ENCODE peak calls at places on chromosomes 1 and 21, in six cellular contexts. One of them, this sample, is unnamed.

GRCh38 chr1:22925111-22925510 is 47.6 kb downstream of the LACTBL1 start:
- DNase-seq in HCT116: no peak
- DNase-seq in NT2/D1: no peak
- DNase-seq in K562: no peak
- DNase-seq in H1: no peak
- DNase-seq in HepG2: no peak
- DNase-seq in this sample: no peak

GRCh38 chr1:101237229-101237837 is 514 bp downstream of the S1PR1 start:
- DNase-seq in HCT116: no peak
- DNase-seq in NT2/D1: no peak
- DNase-seq in K562: no peak
- DNase-seq in H1: no peak
- DNase-seq in HepG2: no peak
- DNase-seq in this sample: peak; percentile 45

GRCh38 chr1:7046314-7046713 is 261.1 kb downstream of the CAMTA1 start:
- DNase-seq in HCT116: no peak
- DNase-seq in NT2/D1: no peak
- DNase-seq in K562: no peak
- DNase-seq in H1: no peak
- DNase-seq in HepG2: no peak
- DNase-seq in this sample: no peak

GRCh38 chr1:205294175-205294913 is 27.2 kb downstream of the NUAK2 start:
- DNase-seq in HCT116: no peak
- DNase-seq in NT2/D1: peak; percentile 96
- DNase-seq in K562: peak; percentile 55
- DNase-seq in H1: peak; percentile 85
- DNase-seq in HepG2: peak; percentile 89
- DNase-seq in this sample: no peak

GRCh38 chr1:90045853-90046563 is 51.1 kb downstream of the ZNF326 start:
- DNase-seq in HCT116: peak; percentile 8
- DNase-seq in NT2/D1: peak; percentile 23
- DNase-seq in K562: peak; percentile 54
- DNase-seq in H1: no peak
- DNase-seq in HepG2: peak; percentile 11
- DNase-seq in this sample: no peak

GRCh38 chr1:60066001-60066400 is 7.6 kb downstream of the C1orf87 start:
- DNase-seq in HCT116: no peak
- DNase-seq in NT2/D1: no peak
- DNase-seq in K562: no peak
- DNase-seq in H1: no peak
- DNase-seq in HepG2: no peak
- DNase-seq in this sample: no peak

GRCh38 chr1:217014066-217014465 is 290.8 kb upstream of the ESRRG start:
- DNase-seq in HCT116: no peak
- DNase-seq in NT2/D1: no peak
- DNase-seq in K562: no peak
- DNase-seq in H1: no peak
- DNase-seq in HepG2: no peak
- DNase-seq in this sample: no peak

GRCh38 chr1:190809312-190809711 is 331.6 kb upstream of the BRINP3 start:
- DNase-seq in HCT116: no peak
- DNase-seq in NT2/D1: no peak
- DNase-seq in K562: no peak
- DNase-seq in H1: no peak
- DNase-seq in HepG2: no peak
- DNase-seq in this sample: no peak

GRCh38 chr1:198701766-198702539 is 63.1 kb downstream of the PTPRC start:
- DNase-seq in HCT116: no peak
- DNase-seq in NT2/D1: no peak
- DNase-seq in K562: no peak
- DNase-seq in H1: peak; percentile 15
- DNase-seq in HepG2: no peak
- DNase-seq in this sample: no peak

GRCh38 chr1:19758227-19758830 is 41.4 kb downstream of the TMCO4 start:
- DNase-seq in HCT116: peak; percentile 28
- DNase-seq in NT2/D1: no peak
- DNase-seq in K562: no peak
- DNase-seq in H1: no peak
- DNase-seq in HepG2: no peak
- DNase-seq in this sample: no peak

GRCh38 chr1:53467391-53467790 is 8.2 kb downstream of the DMRTB1 start:
- DNase-seq in HCT116: no peak
- DNase-seq in NT2/D1: no peak
- DNase-seq in K562: no peak
- DNase-seq in H1: no peak
- DNase-seq in HepG2: no peak
- DNase-seq in this sample: no peak

GRCh38 chr1:66386712-66387111 is 147.2 kb upstream of the SGIP1 start:
- DNase-seq in HCT116: no peak
- DNase-seq in NT2/D1: no peak
- DNase-seq in K562: no peak
- DNase-seq in H1: no peak
- DNase-seq in HepG2: no peak
- DNase-seq in this sample: no peak

GRCh38 chr1:26191739-26192138 is 1.3 kb downstream of the CATSPER4 start:
- DNase-seq in HCT116: no peak
- DNase-seq in NT2/D1: no peak
- DNase-seq in K562: no peak
- DNase-seq in H1: no peak
- DNase-seq in HepG2: no peak
- DNase-seq in this sample: no peak

GRCh38 chr21:16829532-16829931 is 683.3 kb upstream of the CXADR start:
- DNase-seq in HCT116: no peak
- DNase-seq in NT2/D1: peak; percentile 35
- DNase-seq in K562: no peak
- DNase-seq in H1: peak; percentile 9
- DNase-seq in HepG2: no peak
- DNase-seq in this sample: no peak

GRCh38 chr1:20185834-20186782 is at the start of the genes PLA2G2C and UBXN10:
- DNase-seq in HCT116: no peak
- DNase-seq in NT2/D1: no peak
- DNase-seq in K562: peak; percentile 96
- DNase-seq in H1: no peak
- DNase-seq in HepG2: peak; percentile 13
- DNase-seq in this sample: no peak

GRCh38 chr1:19420606-19421005 is 64.7 kb downstream of the CAPZB start:
- DNase-seq in HCT116: no peak
- DNase-seq in NT2/D1: no peak
- DNase-seq in K562: no peak
- DNase-seq in H1: no peak
- DNase-seq in HepG2: no peak
- DNase-seq in this sample: no peak

GRCh38 chr1:221149111-221149510 is 269.9 kb downstream of the HLX start:
- DNase-seq in HCT116: no peak
- DNase-seq in NT2/D1: no peak
- DNase-seq in K562: no peak
- DNase-seq in H1: no peak
- DNase-seq in HepG2: no peak
- DNase-seq in this sample: no peak

GRCh38 chr1:206723500-206724472 is 39.1 kb downstream of the MAPKAPK2 start:
- DNase-seq in HCT116: no peak
- DNase-seq in NT2/D1: no peak
- DNase-seq in K562: no peak
- DNase-seq in H1: no peak
- DNase-seq in HepG2: no peak
- DNase-seq in this sample: no peak

GRCh38 chr21:42540396-42540795 is 26.7 kb downstream of the SLC37A1 start:
- DNase-seq in HCT116: no peak
- DNase-seq in NT2/D1: no peak
- DNase-seq in K562: no peak
- DNase-seq in H1: no peak
- DNase-seq in HepG2: no peak
- DNase-seq in this sample: no peak

GRCh38 chr1:52629021-52629643 is 3.8 kb upstream of the SHISAL2A start:
- DNase-seq in HCT116: no peak
- DNase-seq in NT2/D1: no peak
- DNase-seq in K562: no peak
- DNase-seq in H1: no peak
- DNase-seq in HepG2: peak; percentile 41
- DNase-seq in this sample: no peak

GRCh38 chr1:169601096-169601881 is 15.0 kb upstream of the F5 start:
- DNase-seq in HCT116: no peak
- DNase-seq in NT2/D1: peak; percentile 27
- DNase-seq in K562: peak; percentile 23
- DNase-seq in H1: no peak
- DNase-seq in HepG2: peak; percentile 30
- DNase-seq in this sample: peak; percentile 52

GRCh38 chr1:185654952-185655314 is 79.3 kb upstream of the HMCN1 start:
- DNase-seq in HCT116: no peak
- DNase-seq in NT2/D1: no peak
- DNase-seq in K562: no peak
- DNase-seq in H1: no peak
- DNase-seq in HepG2: no peak
- DNase-seq in this sample: no peak

GRCh38 chr1:228101994-228102790 is 933 bp downstream of the C1orf35 start:
- DNase-seq in HCT116: no peak
- DNase-seq in NT2/D1: no peak
- DNase-seq in K562: peak; percentile 84
- DNase-seq in H1: no peak
- DNase-seq in HepG2: no peak
- DNase-seq in this sample: no peak

GRCh38 chr1:214551052-214551435 is 358 bp downstream of the PTPN14 start:
- DNase-seq in HCT116: no peak
- DNase-seq in NT2/D1: no peak
- DNase-seq in K562: no peak
- DNase-seq in H1: no peak
- DNase-seq in HepG2: no peak
- DNase-seq in this sample: no peak

GRCh38 chr1:151199860-151200581 is 1.7 kb downstream of the PIP5K1A start:
- DNase-seq in HCT116: no peak
- DNase-seq in NT2/D1: no peak
- DNase-seq in K562: peak; percentile 46
- DNase-seq in H1: no peak
- DNase-seq in HepG2: peak; percentile 31
- DNase-seq in this sample: no peak

GRCh38 chr1:2990376-2991115 is 30.7 kb upstream of the ACTRT2 start:
- DNase-seq in HCT116: no peak
- DNase-seq in NT2/D1: no peak
- DNase-seq in K562: no peak
- DNase-seq in H1: no peak
- DNase-seq in HepG2: no peak
- DNase-seq in this sample: no peak

GRCh38 chr1:174219606-174220370 is 60.5 kb downstream of the RABGAP1L start:
- DNase-seq in HCT116: no peak
- DNase-seq in NT2/D1: no peak
- DNase-seq in K562: no peak
- DNase-seq in H1: no peak
- DNase-seq in HepG2: no peak
- DNase-seq in this sample: no peak

GRCh38 chr1:202588644-202589189 is 121.5 kb downstream of the SYT2 start:
- DNase-seq in HCT116: peak; percentile 34
- DNase-seq in NT2/D1: no peak
- DNase-seq in K562: no peak
- DNase-seq in H1: no peak
- DNase-seq in HepG2: peak; percentile 8
- DNase-seq in this sample: no peak
- TF ChIP-seq ZNF274 in HCT116: no peak
- TF ChIP-seq ZNF274 in NT2/D1: no peak
- TF ChIP-seq ZNF274 in K562: no peak
- TF ChIP-seq ZNF274 in H1: no peak
- TF ChIP-seq ZNF274 in HepG2: no peak
- TF ChIP-seq ZNF274 in this sample: no peak

GRCh38 chr1:94205639-94206038 is 31.7 kb downstream of the ARHGAP29 start:
- DNase-seq in HCT116: no peak
- DNase-seq in NT2/D1: no peak
- DNase-seq in K562: no peak
- DNase-seq in H1: no peak
- DNase-seq in HepG2: no peak
- DNase-seq in this sample: no peak
- TF ChIP-seq ZNF274 in HCT116: no peak
- TF ChIP-seq ZNF274 in NT2/D1: no peak
- TF ChIP-seq ZNF274 in K562: no peak
- TF ChIP-seq ZNF274 in H1: no peak
- TF ChIP-seq ZNF274 in HepG2: no peak
- TF ChIP-seq ZNF274 in this sample: no peak

GRCh38 chr1:115133440-115133839 is 44.1 kb upstream of the TSPAN2 start:
- DNase-seq in HCT116: no peak
- DNase-seq in NT2/D1: no peak
- DNase-seq in K562: no peak
- DNase-seq in H1: no peak
- DNase-seq in HepG2: no peak
- DNase-seq in this sample: no peak
- TF ChIP-seq ZNF274 in HCT116: no peak
- TF ChIP-seq ZNF274 in NT2/D1: no peak
- TF ChIP-seq ZNF274 in K562: no peak
- TF ChIP-seq ZNF274 in H1: no peak
- TF ChIP-seq ZNF274 in HepG2: no peak
- TF ChIP-seq ZNF274 in this sample: no peak

GRCh38 chr1:171742577-171742922 is 685 bp upstream of the VAMP4 start:
- DNase-seq in HCT116: no peak
- DNase-seq in NT2/D1: peak; percentile 33
- DNase-seq in K562: peak; percentile 70
- DNase-seq in H1: no peak
- DNase-seq in HepG2: no peak
- DNase-seq in this sample: no peak

GRCh38 chr1:171741872-171742576 is at the start of gene VAMP4:
- DNase-seq in HCT116: peak; percentile 60
- DNase-seq in NT2/D1: peak; percentile 89
- DNase-seq in K562: peak; percentile 94
- DNase-seq in H1: peak; percentile 75
- DNase-seq in HepG2: peak; percentile 54
- DNase-seq in this sample: peak; percentile 59

GRCh38 chr1:171740356-171740863 is 1.5 kb downstream of the VAMP4 start:
- DNase-seq in HCT116: no peak
- DNase-seq in NT2/D1: no peak
- DNase-seq in K562: no peak
- DNase-seq in H1: no peak
- DNase-seq in HepG2: no peak
- DNase-seq in this sample: no peak

GRCh38 chr1:171739646-171740045 is 2.2 kb downstream of the VAMP4 start:
- DNase-seq in HCT116: no peak
- DNase-seq in NT2/D1: no peak
- DNase-seq in K562: no peak
- DNase-seq in H1: no peak
- DNase-seq in HepG2: no peak
- DNase-seq in this sample: no peak

DNA sequence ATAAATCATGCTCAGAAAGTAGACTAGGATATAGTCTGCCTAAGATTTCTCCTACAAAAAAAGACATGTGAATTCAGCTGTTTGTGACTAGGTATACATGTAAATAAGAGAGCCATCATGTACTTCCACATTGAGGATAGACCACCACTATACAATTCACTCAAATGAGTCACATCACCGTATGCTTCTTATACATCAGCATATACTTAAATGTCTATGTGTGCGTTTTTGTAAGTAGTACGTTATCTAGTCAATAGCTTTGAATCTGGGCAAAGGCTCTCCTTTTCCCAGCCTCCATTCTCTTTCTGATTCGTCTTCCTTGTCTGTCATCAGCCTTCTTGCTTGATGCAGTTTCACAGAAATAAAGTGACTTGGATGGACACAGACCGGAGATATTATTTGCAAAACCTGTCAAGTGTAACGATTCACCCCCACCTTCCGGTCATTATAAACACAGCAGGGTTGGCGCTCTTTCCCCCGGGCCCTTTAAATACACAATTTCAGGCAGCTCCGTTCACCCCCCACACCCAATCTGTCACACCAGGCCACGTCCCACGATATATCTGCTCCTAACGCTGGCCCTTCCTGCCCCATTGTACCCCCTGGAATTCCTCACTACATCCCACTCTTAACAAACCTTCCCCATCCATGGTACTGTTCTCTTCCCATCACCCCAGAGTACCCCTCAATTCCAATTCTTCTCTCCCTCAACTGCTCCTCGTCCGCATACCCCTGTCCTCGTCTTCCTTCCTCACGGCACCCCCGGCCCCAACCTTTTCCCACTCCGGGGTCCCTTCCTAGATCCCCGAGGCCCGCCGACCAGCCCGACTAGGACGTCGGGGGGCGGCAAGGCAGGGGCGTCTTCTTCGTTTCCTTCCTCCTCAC is 636 bp downstream of the VAMP4 start:
- DNase-seq in HCT116: no peak
- DNase-seq in NT2/D1: no peak
- DNase-seq in K562: peak; percentile 84
- DNase-seq in H1: no peak
- DNase-seq in HepG2: peak; percentile 36
- DNase-seq in this sample: peak; percentile 30
- TF ChIP-seq ZNF274 in HCT116: no peak
- TF ChIP-seq ZNF274 in NT2/D1: no peak
- TF ChIP-seq ZNF274 in K562: no peak
- TF ChIP-seq ZNF274 in H1: no peak
- TF ChIP-seq ZNF274 in HepG2: peak; percentile 16
- TF ChIP-seq ZNF274 in this sample: no peak

This sample was measured in GM12878.